ENCODE peak calls at places on chromosomes 12 and 14, in nine cellular contexts. A, Z, U, H, M, E, N, G and R are unnamed samples.

GRCh38 chr14:83118029-83118428 is 1584.4 kb upstream of the SEL1L start:
- DNase-seq in A (no peak), Z (no peak), U (no peak), H (no peak), M (no peak), E (no peak), N (no peak), G (no peak), R (no peak)

GRCh38 chr12:2682301-2683282 is 112.2 kb upstream of the FKBP4 start:
- DNase-seq in A (peak), Z (peak), U (peak), H (peak), M (peak), E (no peak), N (peak), G (no peak), R (peak)

GRCh38 chr14:79248771-79249170 is 962.5 kb downstream of the DIO2 start:
- DNase-seq in A (no peak), Z (no peak), U (no peak), H (no peak), M (no peak), E (no peak), N (no peak), G (no peak), R (no peak)

GRCh38 chr14:105448706-105449111 is 25.9 kb upstream of the CRIP2 start:
- DNase-seq in A (peak), Z (peak), U (peak), H (no peak), M (no peak), E (no peak), N (peak), G (peak), R (peak)

GRCh38 chr14:95838862-95839261 is 37.8 kb upstream of the TUNAR start:
- DNase-seq in A (no peak), Z (no peak), U (no peak), H (no peak), M (no peak), E (no peak), N (no peak), G (no peak), R (no peak)

GRCh38 chr14:68274722-68275121 is 455.1 kb downstream of the RAD51B start:
- DNase-seq in A (no peak), Z (no peak), U (no peak), H (no peak), M (no peak), E (no peak), N (no peak), G (no peak), R (no peak)

GRCh38 chr12:82357340-82357739 is 847 bp downstream of the CCDC59 start:
- DNase-seq in A (no peak), Z (no peak), U (no peak), H (no peak), M (no peak), E (no peak), N (no peak), G (no peak), R (no peak)

GRCh38 chr14:104551851-104552737 is 27.5 kb upstream of the C14orf180 start:
- DNase-seq in A (no peak), Z (no peak), U (no peak), H (no peak), M (no peak), E (no peak), N (peak), G (peak), R (no peak)

GRCh38 chr14:60488175-60488574 is 2.3 kb upstream of the C14orf39 start:
- DNase-seq in A (no peak), Z (no peak), U (no peak), H (no peak), M (no peak), E (no peak), N (no peak), G (no peak), R (no peak)

GRCh38 chr14:42930058-42930457 is 1323.4 kb downstream of the LRFN5 start:
- DNase-seq in A (no peak), Z (no peak), U (no peak), H (no peak), M (no peak), E (no peak), N (peak), G (no peak), R (peak)

GRCh38 chr14:48805315-48805714 is 780.9 kb downstream of the RPS29 start:
- DNase-seq in A (no peak), Z (no peak), U (no peak), H (no peak), M (no peak), E (no peak), N (no peak), G (peak), R (no peak)

GRCh38 chr12:6273931-6274687 is 36.4 kb upstream of the PLEKHG6 start:
- DNase-seq in A (no peak), Z (no peak), U (no peak), H (no peak), M (no peak), E (no peak), N (peak), G (no peak), R (no peak)

GRCh38 chr12:87270894-87271293 is 758.3 kb downstream of the C12orf50 start:
- DNase-seq in A (no peak), Z (no peak), U (no peak), H (no peak), M (no peak), E (no peak), N (no peak), G (no peak), R (no peak)

GRCh38 chr12:1837541-1838206 is 17.3 kb downstream of the LRTM2 start:
- DNase-seq in A (no peak), Z (no peak), U (no peak), H (no peak), M (no peak), E (no peak), N (no peak), G (no peak), R (no peak)

GRCh38 chr14:95033851-95034622 is 123.3 kb downstream of the DICER1 start:
- DNase-seq in A (no peak), Z (no peak), U (no peak), H (no peak), M (no peak), E (no peak), N (no peak), G (no peak), R (no peak)

GRCh38 chr14:50064993-50065392 is 51.4 kb downstream of the VCPKMT start:
- DNase-seq in A (peak), Z (peak), U (no peak), H (peak), M (no peak), E (no peak), N (no peak), G (no peak), R (no peak)

GRCh38 chr14:64337901-64338615 is 43.9 kb upstream of the ESR2 start:
- DNase-seq in A (no peak), Z (peak), U (peak), H (peak), M (no peak), E (peak), N (peak), G (no peak), R (peak)

DNA sequence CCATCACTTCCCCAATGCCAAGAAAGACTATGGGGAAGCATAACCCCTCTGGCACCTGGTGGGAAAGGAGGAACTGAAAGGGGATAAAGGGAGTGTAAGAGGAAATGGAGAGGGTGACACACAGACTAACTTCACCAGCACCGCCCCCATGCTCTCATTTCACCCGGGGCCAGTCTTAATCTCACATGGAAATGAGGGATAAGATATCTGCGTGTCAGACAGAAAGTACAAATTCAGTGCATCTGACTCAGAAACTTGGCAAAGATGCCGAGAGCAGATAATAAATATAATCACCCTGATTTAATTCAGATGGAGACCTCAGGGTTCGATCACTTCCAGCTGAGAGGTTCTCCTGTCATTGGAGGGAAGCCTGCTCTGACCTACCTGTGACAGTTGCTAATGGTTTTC is 191.6 kb downstream of the DUSP6 start:
- DNase-seq in A (no peak), Z (no peak), U (peak), H (no peak), M (no peak), E (peak), N (no peak), G (peak), R (no peak)
- TF ChIP-seq CTCF in A (no peak), Z (no peak), U (no peak), H (no peak), M (no peak), E (no peak), N (no peak), G (no peak), R (no peak)

DNA sequence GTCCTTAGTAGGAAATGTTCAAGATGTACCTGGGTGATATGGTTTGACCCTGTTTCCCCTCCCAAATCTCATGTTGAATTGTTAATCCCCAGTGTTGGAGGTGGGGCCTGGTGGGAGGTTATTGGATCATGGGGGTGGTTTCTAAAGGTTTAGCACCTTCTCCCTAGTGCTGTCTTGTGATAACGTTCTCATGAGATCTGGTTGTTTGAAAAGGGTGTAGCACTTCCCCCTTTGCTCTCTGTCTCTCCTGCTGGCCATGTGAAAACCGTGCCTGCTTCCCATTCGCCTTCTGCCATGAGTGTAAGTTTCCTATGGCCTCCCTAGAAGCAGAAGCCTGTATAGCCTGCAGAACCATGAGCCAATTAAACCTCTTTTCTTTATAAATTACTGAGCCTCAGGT is 353.0 kb upstream of the SFSWAP start:
- DNase-seq in A (no peak), Z (no peak), U (no peak), H (no peak), M (no peak), E (no peak), N (no peak), G (no peak), R (no peak)
- TF ChIP-seq CTCF in A (no peak), Z (no peak), U (no peak), H (no peak), M (no peak), E (no peak), N (no peak), G (no peak), R (no peak)

DNA sequence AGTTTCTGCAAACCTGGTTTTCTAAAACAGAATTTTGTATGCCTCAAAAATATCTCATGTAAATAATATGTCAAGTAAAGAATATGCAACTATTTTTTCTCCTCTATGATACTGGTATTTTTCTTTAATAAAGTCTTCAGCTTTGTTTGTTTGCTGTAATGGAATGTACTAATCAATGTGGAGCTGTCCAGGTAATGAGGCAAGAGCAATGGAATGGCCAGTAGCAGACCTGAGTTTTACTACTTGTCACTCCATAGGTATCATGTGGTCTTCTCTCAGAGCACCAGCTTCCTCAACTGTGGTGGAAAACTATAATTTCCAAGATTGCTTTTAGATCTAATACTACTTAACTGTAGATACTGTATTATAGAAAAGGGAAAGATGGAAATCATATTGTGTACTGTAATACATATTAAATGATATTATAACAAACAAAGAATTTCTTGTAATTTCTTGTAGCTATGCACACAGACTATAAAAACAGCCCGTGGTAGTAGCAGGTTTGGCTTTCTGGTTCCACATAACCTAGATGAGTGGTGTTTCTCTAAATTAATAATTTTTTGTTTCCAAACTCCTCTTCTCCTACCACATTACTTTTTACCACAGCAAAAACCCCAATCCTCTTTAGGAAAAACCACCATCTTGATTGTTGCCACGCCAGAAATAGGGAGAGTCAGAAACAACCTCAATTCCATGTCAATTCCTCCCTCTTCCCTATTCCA is 70.6 kb downstream of the KIF21A start:
- DNase-seq in A (no peak), Z (no peak), U (no peak), H (no peak), M (no peak), E (no peak), N (no peak), G (no peak), R (no peak)
- TF ChIP-seq CTCF in A (no peak), Z (no peak), U (no peak), H (no peak), M (no peak), E (no peak), N (no peak), G (no peak), R (no peak)

GRCh38 chr14:26190644-26191043 is 407.2 kb downstream of the NOVA1 start:
- DNase-seq in A (no peak), Z (no peak), U (no peak), H (no peak), M (no peak), E (no peak), N (no peak), G (no peak), R (no peak)

GRCh38 chr14:26187996-26188605 is 409.7 kb downstream of the NOVA1 start:
- DNase-seq in A (no peak), Z (no peak), U (no peak), H (no peak), M (no peak), E (no peak), N (no peak), G (no peak), R (no peak)

GRCh38 chr14:26191666-26192065 is 406.2 kb downstream of the NOVA1 start:
- DNase-seq in A (no peak), Z (no peak), U (no peak), H (no peak), M (no peak), E (no peak), N (no peak), G (no peak), R (no peak)

GRCh38 chr14:26194816-26195215 is 403.0 kb downstream of the NOVA1 start:
- DNase-seq in A (no peak), Z (no peak), U (no peak), H (no peak), M (no peak), E (no peak), N (no peak), G (no peak), R (no peak)

GRCh38 chr14:26191123-26191522 is 406.7 kb downstream of the NOVA1 start:
- DNase-seq in A (no peak), Z (no peak), U (no peak), H (no peak), M (no peak), E (no peak), N (no peak), G (no peak), R (no peak)
- TF ChIP-seq CTCF in A (no peak), Z (no peak), U (no peak), H (no peak), M (no peak), E (no peak), N (no peak), G (no peak), R (no peak)